ENCODE peak calls at places on chromosomes 3 and 15, in five cellular contexts. C, H, Y, W and M are unnamed samples.

GRCh38 chr15:58440181-58440910 is 8.6 kb downstream of the LIPC start:
- DNase-seq in C (peak; percentile 90), H (no peak), Y (peak; percentile 71), W (no peak), M (peak; percentile 89)

GRCh38 chr15:58410353-58410752 is 21.4 kb upstream of the LIPC start:
- DNase-seq in C (peak; percentile 20), H (peak; percentile 27), Y (no peak), W (no peak), M (no peak)

GRCh38 chr3:158918008-158918407 is 116.2 kb downstream of the MFSD1 start:
- DNase-seq in C (peak; percentile 83), H (no peak), Y (peak; percentile 45), W (peak; percentile 30), M (peak; percentile 53)

GRCh38 chr3:127168271-127168670 is 24.7 kb upstream of the PRR23E start:
- DNase-seq in C (no peak), H (no peak), Y (no peak), W (no peak), M (no peak)

GRCh38 chr3:31166249-31166885 is 271.9 kb upstream of the GADL1 start:
- DNase-seq in C (peak; percentile 91), H (no peak), Y (no peak), W (no peak), M (no peak)

GRCh38 chr15:90188914-90189748 is 12.0 kb upstream of the SEMA4B start:
- DNase-seq in C (no peak), H (no peak), Y (no peak), W (no peak), M (no peak)

GRCh38 chr3:53806182-53807116 is 39.8 kb downstream of the CHDH start:
- DNase-seq in C (no peak), H (peak; percentile 13), Y (peak; percentile 23), W (no peak), M (no peak)

GRCh38 chr3:128051459-128051836 is 789 bp upstream of the SEC61A1 start:
- DNase-seq in C (no peak), H (no peak), Y (no peak), W (no peak), M (peak; percentile 18)

GRCh38 chr3:14480207-14481017 is 59.7 kb downstream of the GRIP2 start:
- DNase-seq in C (peak; percentile 87), H (no peak), Y (no peak), W (no peak), M (no peak)

GRCh38 chr3:10472877-10473440 is 32.4 kb downstream of the ATP2B2 start:
- DNase-seq in C (no peak), H (no peak), Y (no peak), W (no peak), M (no peak)

GRCh38 chr15:64809649-64810498 is 15.6 kb downstream of the PIF1 start:
- DNase-seq in C (peak; percentile 67), H (no peak), Y (peak; percentile 61), W (peak; percentile 90), M (peak; percentile 98)

GRCh38 chr3:123831420-123831819 is 52.7 kb downstream of the MYLK start:
- DNase-seq in C (no peak), H (no peak), Y (no peak), W (no peak), M (no peak)

GRCh38 chr3:188832961-188833615 is 338.7 kb upstream of the TPRG1 start:
- DNase-seq in C (no peak), H (no peak), Y (no peak), W (no peak), M (no peak)

GRCh38 chr3:123909785-123910184 is 25.7 kb upstream of the MYLK start:
- DNase-seq in C (no peak), H (peak; percentile 2), Y (no peak), W (no peak), M (no peak)

GRCh38 chr3:8575364-8576104 is 69.1 kb downstream of the SSUH2 start:
- DNase-seq in C (peak; percentile 29), H (no peak), Y (no peak), W (no peak), M (no peak)

GRCh38 chr3:123012652-123013051 is 14.9 kb downstream of the SEMA5B start:
- DNase-seq in C (no peak), H (no peak), Y (no peak), W (no peak), M (no peak)

GRCh38 chr3:61903931-61904657 is 342.7 kb downstream of the PTPRG start:
- DNase-seq in C (peak; percentile 34), H (no peak), Y (no peak), W (no peak), M (no peak)

GRCh38 chr3:132205609-132206008 is 111.6 kb upstream of the ACP3 start:
- DNase-seq in C (no peak), H (no peak), Y (no peak), W (no peak), M (no peak)

GRCh38 chr15:70046716-70047369 is 50.9 kb downstream of the TLE3 start:
- DNase-seq in C (no peak), H (no peak), Y (no peak), W (no peak), M (no peak)

GRCh38 chr3:42600958-42601675 is 631 bp downstream of the NKTR start:
- DNase-seq in C (peak; percentile 68), H (no peak), Y (peak; percentile 16), W (no peak), M (peak; percentile 62)

GRCh38 chr3:86109434-86109833 is 881.5 kb downstream of the VGLL3 start:
- DNase-seq in C (no peak), H (no peak), Y (no peak), W (no peak), M (no peak)

GRCh38 chr3:159953320-159953719 is 35.3 kb upstream of the IL12A start:
- DNase-seq in C (no peak), H (no peak), Y (no peak), W (no peak), M (no peak)

GRCh38 chr15:66293419-66294156 is at the start of gene DIS3L:
- DNase-seq in C (peak; percentile 53), H (peak; percentile 8), Y (peak; percentile 32), W (peak; percentile 90), M (peak; percentile 81)

GRCh38 chr3:72145506-72146380 is 360.8 kb upstream of the PROK2 start:
- DNase-seq in C (no peak), H (no peak), Y (no peak), W (no peak), M (no peak)

GRCh38 chr15:40436116-40436891 is 4.4 kb upstream of the BAHD1 start:
- DNase-seq in C (no peak), H (no peak), Y (no peak), W (peak; percentile 87), M (no peak)

GRCh38 chr15:67101981-67102929 is 36.9 kb downstream of the SMAD3 start:
- DNase-seq in C (peak; percentile 77), H (peak; percentile 97), Y (no peak), W (no peak), M (no peak)

GRCh38 chr15:71136159-71137137 is 21.2 kb downstream of the THSD4 start:
- DNase-seq in C (peak; percentile 56), H (no peak), Y (no peak), W (no peak), M (peak; percentile 84)

GRCh38 chr3:159007331-159007730 is 205.5 kb downstream of the MFSD1 start:
- DNase-seq in C (no peak), H (no peak), Y (no peak), W (no peak), M (no peak)

GRCh38 chr3:187852842-187853727 is 107.8 kb upstream of the BCL6 start:
- DNase-seq in C (no peak), H (no peak), Y (no peak), W (no peak), M (peak; percentile 18)

DNA sequence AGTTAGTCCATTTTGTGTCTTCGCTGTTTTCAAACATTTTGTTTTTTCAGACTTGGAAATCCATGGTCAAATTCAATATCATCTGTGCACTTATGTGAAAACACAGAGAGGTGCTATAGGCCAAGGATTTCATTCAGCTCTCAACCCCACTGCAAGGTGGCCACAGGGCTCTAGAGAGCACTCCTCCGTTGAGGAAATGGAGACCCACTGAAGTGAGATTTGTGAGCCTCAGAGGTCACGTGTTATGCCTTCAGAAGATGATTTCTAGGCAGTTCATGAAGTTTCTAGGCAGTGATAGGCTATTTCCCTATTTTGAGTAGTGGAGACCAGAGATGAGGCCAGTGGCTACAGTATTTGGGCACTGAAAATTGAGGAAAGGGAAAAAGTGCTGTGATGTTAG is 88.2 kb downstream of the UNC13C start:
- DNase-seq in C (no peak), H (no peak), Y (no peak), W (no peak), M (no peak)
- TF ChIP-seq MYC in C (no peak), H (no peak), Y (no peak), W (no peak), M (no peak)

GRCh38 chr3:136931587-136931986 is 26.2 kb upstream of the IL20RB start:
- DNase-seq in C (no peak), H (no peak), Y (no peak), W (no peak), M (no peak)

GRCh38 chr3:136937175-136937574 is 20.6 kb upstream of the IL20RB start:
- DNase-seq in C (no peak), H (no peak), Y (no peak), W (no peak), M (no peak)

GRCh38 chr3:136932518-136932917 is 25.3 kb upstream of the IL20RB start:
- DNase-seq in C (peak; percentile 53), H (no peak), Y (no peak), W (no peak), M (no peak)

GRCh38 chr3:136929984-136930671 is 27.7 kb upstream of the IL20RB start:
- DNase-seq in C (no peak), H (no peak), Y (no peak), W (no peak), M (peak; percentile 30)

DNA sequence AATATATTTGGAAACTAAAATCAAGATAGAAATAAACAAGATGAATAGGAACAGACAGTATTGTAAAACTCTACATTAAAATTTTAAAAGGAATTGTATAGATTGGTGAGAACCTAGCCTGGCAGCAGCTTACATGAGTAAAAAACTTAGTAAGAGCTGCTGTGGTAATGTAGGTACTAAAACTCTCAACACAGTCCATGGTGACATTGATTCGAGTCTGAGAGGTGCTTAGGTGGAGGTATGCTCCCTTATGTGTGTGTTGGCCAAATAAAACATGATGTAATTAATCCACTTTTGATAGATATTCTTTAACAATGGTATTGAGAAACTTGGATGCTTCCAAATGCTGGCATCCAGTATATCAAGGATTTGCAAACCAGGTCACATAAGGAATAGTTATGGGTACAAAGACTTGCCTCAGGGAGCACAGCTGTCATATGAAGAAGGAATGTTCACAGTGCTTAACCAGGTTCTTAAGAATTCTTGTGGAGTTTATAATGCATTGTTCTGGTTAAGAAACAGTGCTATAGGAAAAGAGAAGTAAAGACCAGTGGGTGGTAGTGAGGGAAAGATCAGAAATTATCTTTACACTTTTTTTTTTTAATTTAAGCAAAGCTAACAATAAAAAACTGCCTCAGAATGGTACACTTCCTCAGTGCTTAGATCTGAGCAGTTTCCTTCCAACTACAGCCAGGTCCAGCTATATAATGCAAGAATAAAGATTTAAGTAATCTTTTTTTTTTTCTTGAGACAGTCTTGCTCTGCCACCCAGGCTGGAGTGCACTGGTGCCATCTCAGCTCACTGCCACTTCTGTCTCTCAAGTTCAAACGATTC is 24.6 kb upstream of the IL20RB start:
- DNase-seq in C (no peak), H (no peak), Y (no peak), W (no peak), M (no peak)
- H3K4me1 ChIP-seq in C (peaks cover 14% of the 10 kb centered on the region), H (peaks cover 9% of the 10 kb centered on the region), Y (peaks cover 4% of the 10 kb centered on the region), W (no peaks in the 10 kb centered on the region), M (peaks cover 48% of the 10 kb centered on the region)

GRCh38 chr15:99564221-99565030 is 1.4 kb upstream of the MEF2A start:
- DNase-seq in C (peak; percentile 44), H (peak; percentile 50), Y (peak; percentile 36), W (no peak), M (no peak)
- TF ChIP-seq MYC in C (no peak), H (no peak), Y (peak; percentile 0), W (no peak), M (no peak)

GRCh38 chr3:143850877-143851276 is 2.6 kb upstream of the SLC9A9 start:
- DNase-seq in C (no peak), H (no peak), Y (no peak), W (no peak), M (no peak)
- H3K4me1 ChIP-seq in C (peaks cover 15% of the 10 kb centered on the region), H (peaks cover 29% of the 10 kb centered on the region), Y (no peaks in the 10 kb centered on the region), W (no peaks in the 10 kb centered on the region), M (no peaks in the 10 kb centered on the region)